ENCODE peak calls at places on chromosomes 6 and 20, in ten cellular contexts. S, C, X, M, P, F, J, N, T and D are unnamed samples.

GRCh38 chr6:167839343-167839742 is 12.6 kb downstream of the AFDN start:
- DNase-seq in S (no peak), C (no peak), X (no peak), M (no peak), P (no peak), F (no peak), J (no peak), N (no peak), T (no peak), D (no peak)

GRCh38 chr6:119446623-119447008 is 97.1 kb upstream of the MAN1A1 start:
- DNase-seq in S (peak), C (no peak), X (no peak), M (no peak), P (no peak), F (no peak), J (no peak), N (peak), T (no peak), D (peak)

GRCh38 chr6:13614126-13614925 is 809 bp upstream of the NOL7 start:
- DNase-seq in S (peak), C (peak), X (peak), M (no peak), P (peak), F (no peak), J (no peak), N (peak), T (peak), D (peak)

GRCh38 chr6:152293404-152293803 is 343.8 kb downstream of the SYNE1 start:
- DNase-seq in S (no peak), C (no peak), X (no peak), M (no peak), P (no peak), F (no peak), J (no peak), N (no peak), T (peak), D (no peak)

GRCh38 chr6:100780648-100781047 is 100.5 kb downstream of the ASCC3 start:
- DNase-seq in S (no peak), C (no peak), X (no peak), M (no peak), P (no peak), F (no peak), J (no peak), N (peak), T (no peak), D (no peak)

GRCh38 chr6:82251942-82252341 is 4.4 kb upstream of the IBTK start:
- DNase-seq in S (no peak), C (no peak), X (peak), M (peak), P (no peak), F (no peak), J (no peak), N (peak), T (no peak), D (peak)

GRCh38 chr20:44765647-44766367 is 20.1 kb downstream of the KCNK15 start:
- DNase-seq in S (no peak), C (no peak), X (no peak), M (peak), P (no peak), F (no peak), J (no peak), N (peak), T (no peak), D (peak)

GRCh38 chr6:34476462-34476861 is 10.6 kb downstream of the PACSIN1 start:
- DNase-seq in S (no peak), C (no peak), X (no peak), M (no peak), P (no peak), F (no peak), J (no peak), N (no peak), T (no peak), D (no peak)

GRCh38 chr20:19463597-19463996 is 251.2 kb downstream of the SLC24A3 start:
- DNase-seq in S (no peak), C (peak), X (no peak), M (no peak), P (no peak), F (no peak), J (no peak), N (no peak), T (no peak), D (no peak)

GRCh38 chr20:23050847-23051627 is 1.6 kb upstream of the THBD start:
- DNase-seq in S (peak), C (peak), X (peak), M (peak), P (peak), F (peak), J (peak), N (peak), T (peak), D (no peak)

GRCh38 chr6:68710916-68711315 is 75.8 kb downstream of the ADGRB3 start:
- DNase-seq in S (no peak), C (no peak), X (no peak), M (no peak), P (no peak), F (no peak), J (no peak), N (no peak), T (no peak), D (no peak)

DNA sequence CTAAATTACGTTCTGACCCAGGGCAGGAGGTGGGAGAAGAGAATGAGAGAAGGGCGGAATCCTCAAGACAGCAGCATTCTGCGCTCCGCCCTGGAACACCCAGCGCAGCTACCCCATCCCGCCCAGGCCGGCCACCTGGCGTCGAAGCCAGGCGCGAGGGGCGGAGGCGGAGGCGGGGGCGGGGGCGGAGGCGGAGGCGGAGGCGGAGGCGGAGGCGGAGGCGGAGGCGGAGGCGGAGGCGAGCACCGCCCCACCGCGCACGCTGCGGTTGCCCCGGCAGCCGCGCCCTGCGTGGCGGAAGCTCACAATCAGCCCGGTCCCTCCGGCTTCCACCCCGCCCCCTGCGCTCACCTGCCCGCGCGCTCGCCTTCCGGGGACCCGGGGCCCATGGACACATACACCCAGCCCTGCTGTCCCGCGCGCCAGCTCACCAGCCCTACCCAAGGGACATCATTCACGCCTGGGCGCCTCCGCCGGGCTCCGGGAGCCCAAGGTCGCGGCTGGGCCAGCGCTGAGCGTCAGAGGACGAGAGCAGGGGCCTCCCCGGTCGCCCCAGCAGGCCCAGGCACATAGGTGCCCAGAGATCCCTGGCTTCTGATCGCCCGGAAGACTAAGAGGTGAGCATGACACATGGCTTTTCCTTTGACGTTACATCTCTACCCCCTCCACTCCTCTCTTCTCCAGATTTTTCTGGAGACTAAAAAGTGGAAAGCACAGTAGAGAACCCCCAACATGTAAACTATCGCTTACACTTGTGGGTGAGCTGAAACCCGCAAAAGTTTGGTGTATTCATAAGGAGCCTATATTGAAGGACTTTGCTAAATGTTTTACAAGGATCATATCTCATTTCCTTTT is at the start of gene ANKEF1:
- DNase-seq in S (peak), C (peak), X (peak), M (peak), P (peak), F (peak), J (peak), N (peak), T (peak), D (peak)
- TF ChIP-seq CTCF in S (no peak), C (peak), X (no peak), M (no peak), P (no peak), F (no peak), J (no peak), N (no peak), T (no peak), D (no peak)

GRCh38 chr6:29694637-29695036 is 13.7 kb upstream of the ZFP57 start:
- DNase-seq in S (no peak), C (no peak), X (no peak), M (no peak), P (no peak), F (no peak), J (no peak), N (no peak), T (no peak), D (no peak)

DNA sequence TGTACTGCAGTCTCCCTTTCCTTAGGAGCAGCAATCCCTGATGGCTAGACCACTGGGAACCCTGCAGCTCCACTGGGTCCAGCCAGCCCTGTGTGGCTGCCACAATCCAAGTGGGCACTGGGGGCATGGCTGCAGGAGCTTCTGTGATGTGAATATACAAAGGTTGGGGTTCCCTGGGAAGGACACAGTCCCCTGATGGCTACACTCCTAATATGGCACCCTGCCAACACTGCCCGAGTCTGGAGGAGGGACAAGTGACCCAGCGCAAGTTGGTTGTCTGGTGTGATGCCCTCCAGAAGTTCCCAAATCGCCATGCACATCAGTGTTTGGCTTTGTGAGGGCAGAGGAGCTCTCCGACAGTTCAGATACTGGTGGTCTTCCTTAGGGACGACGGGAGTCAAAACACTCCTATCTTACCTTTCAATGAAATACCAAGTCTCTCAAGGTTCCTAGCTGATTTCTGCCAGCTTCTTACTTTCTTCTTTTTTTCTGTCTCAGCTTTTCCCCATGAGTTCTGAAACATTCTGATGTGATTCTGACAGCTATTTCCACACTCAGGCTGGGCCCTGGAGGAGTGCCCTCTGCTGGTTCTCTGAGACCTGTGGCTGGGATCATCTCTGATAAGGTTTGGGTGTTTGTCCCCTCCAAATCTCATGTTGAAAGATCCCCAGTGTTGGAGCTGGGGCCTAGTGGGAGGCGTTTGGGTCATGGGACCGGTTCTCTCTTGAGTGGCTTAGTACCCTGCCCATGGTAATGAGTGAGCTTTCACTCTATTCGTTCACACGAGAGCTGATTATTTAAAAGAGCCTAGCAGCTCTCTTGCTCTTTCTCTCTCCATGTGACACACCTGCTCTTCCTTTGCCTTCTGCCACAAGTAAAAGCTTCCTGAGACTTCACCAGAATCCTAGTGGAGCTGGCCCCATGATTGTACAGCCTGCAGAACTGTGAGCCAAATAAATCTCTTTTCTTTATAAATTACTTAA is 15.5 kb upstream of the ZFP57 start:
- DNase-seq in S (no peak), C (no peak), X (peak), M (peak), P (peak), F (no peak), J (no peak), N (peak), T (no peak), D (peak)
- TF ChIP-seq CTCF in S (no peak), C (peak), X (peak), M (peak), P (no peak), F (peak), J (peak), N (peak), T (no peak), D (peak)

DNA sequence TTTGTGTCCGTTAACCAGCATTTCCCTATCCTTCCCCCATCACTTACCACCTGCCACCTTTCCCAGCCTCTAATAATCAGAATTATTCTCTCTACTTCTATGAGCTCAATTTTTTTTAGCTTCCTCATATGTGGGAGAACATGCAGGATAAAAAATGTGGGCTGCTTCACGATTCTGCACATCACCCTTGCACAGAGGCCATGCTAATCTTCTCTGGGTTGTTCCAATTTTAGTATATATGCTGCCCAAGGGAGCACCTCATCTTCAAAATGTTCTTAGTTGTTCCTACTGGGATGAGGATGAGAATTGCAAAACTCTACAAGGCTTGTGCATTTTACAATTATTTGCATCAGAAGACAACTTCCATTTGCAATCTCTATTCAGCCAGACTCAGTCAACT is 58.1 kb downstream of the LAMA4 start:
- DNase-seq in S (no peak), C (no peak), X (no peak), M (no peak), P (no peak), F (no peak), J (no peak), N (no peak), T (no peak), D (no peak)
- TF ChIP-seq CTCF in S (no peak), C (no peak), X (no peak), M (no peak), P (no peak), F (no peak), J (no peak), N (no peak), T (no peak), D (no peak)

GRCh38 chr6:161038229-161039003 is 46.8 kb downstream of the MAP3K4 start:
- DNase-seq in S (no peak), C (no peak), X (peak), M (peak), P (no peak), F (peak), J (peak), N (peak), T (no peak), D (peak)
- TF ChIP-seq CTCF in S (no peak), C (no peak), X (no peak), M (no peak), P (no peak), F (peak), J (peak), N (peak), T (no peak), D (no peak)

GRCh38 chr6:27839303-27840081 is 72.7 kb downstream of the OR2B2 start:
- DNase-seq in S (peak), C (no peak), X (no peak), M (peak), P (no peak), F (no peak), J (no peak), N (peak), T (no peak), D (peak)
- TF ChIP-seq CTCF in S (no peak), C (no peak), X (no peak), M (no peak), P (no peak), F (no peak), J (no peak), N (no peak), T (no peak), D (no peak)

GRCh38 chr6:56547687-56548086 is 95.0 kb downstream of the DST start:
- DNase-seq in S (no peak), C (no peak), X (no peak), M (no peak), P (no peak), F (no peak), J (no peak), N (no peak), T (no peak), D (no peak)

GRCh38 chr6:56551409-56552120 is 91.1 kb downstream of the DST start:
- DNase-seq in S (no peak), C (no peak), X (no peak), M (no peak), P (no peak), F (no peak), J (no peak), N (no peak), T (no peak), D (no peak)

GRCh38 chr6:56550307-56550706 is 92.4 kb downstream of the DST start:
- DNase-seq in S (no peak), C (no peak), X (no peak), M (no peak), P (no peak), F (no peak), J (no peak), N (no peak), T (no peak), D (no peak)

GRCh38 chr6:56552212-56553130 is 90.2 kb downstream of the DST start:
- DNase-seq in S (no peak), C (no peak), X (no peak), M (no peak), P (no peak), F (no peak), J (peak), N (no peak), T (no peak), D (no peak)

DNA sequence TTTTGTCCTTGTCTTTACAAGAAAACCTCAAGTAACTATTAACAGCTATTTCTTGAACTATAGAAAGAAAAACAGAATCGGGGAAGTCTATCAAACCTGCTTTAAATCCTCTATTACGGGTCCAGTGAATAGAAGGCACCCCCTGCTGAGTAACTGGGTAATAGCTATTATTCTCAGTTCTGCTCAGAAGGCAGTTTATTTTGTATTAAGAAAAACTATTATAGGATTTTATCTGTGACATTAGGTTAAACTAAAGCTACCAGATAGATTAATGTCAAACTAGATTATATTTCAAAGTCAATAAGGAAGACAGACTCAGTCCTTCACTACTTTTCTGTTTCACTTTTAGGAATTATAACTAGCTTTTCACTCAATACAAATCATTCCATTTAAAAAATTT is 93.7 kb downstream of the DST start:
- DNase-seq in S (no peak), C (no peak), X (no peak), M (no peak), P (no peak), F (no peak), J (no peak), N (peak), T (no peak), D (no peak)
- TF ChIP-seq CTCF in S (peak), C (peak), X (peak), M (no peak), P (no peak), F (peak), J (peak), N (peak), T (no peak), D (no peak)

GRCh38 chr6:53344993-53345392 is 3.8 kb downstream of the ELOVL5 start:
- DNase-seq in S (no peak), C (no peak), X (no peak), M (no peak), P (no peak), F (no peak), J (no peak), N (no peak), T (no peak), D (no peak)

GRCh38 chr6:53348436-53349208 is at the start of gene ELOVL5:
- DNase-seq in S (peak), C (peak), X (peak), M (peak), P (peak), F (peak), J (peak), N (peak), T (peak), D (peak)

GRCh38 chr6:53347250-53347920 is 1.4 kb downstream of the ELOVL5 start:
- DNase-seq in S (peak), C (no peak), X (peak), M (no peak), P (no peak), F (no peak), J (no peak), N (peak), T (no peak), D (no peak)

GRCh38 chr6:53349209-53349693 is 501 bp upstream of the ELOVL5 start:
- DNase-seq in S (no peak), C (no peak), X (no peak), M (no peak), P (no peak), F (no peak), J (no peak), N (no peak), T (no peak), D (no peak)

GRCh38 chr6:53347921-53348435 is 772 bp downstream of the ELOVL5 start:
- DNase-seq in S (peak), C (peak), X (peak), M (peak), P (peak), F (peak), J (no peak), N (no peak), T (peak), D (peak)
- TF ChIP-seq CTCF in S (no peak), C (no peak), X (no peak), M (no peak), P (no peak), F (no peak), J (no peak), N (no peak), T (no peak), D (no peak)